ENCODE peak calls at places on chromosomes 3 and 15, in seven cellular contexts. P, Z, A, R, U, G and H are unnamed samples.

GRCh38 chr15:27358751-27359434 is 387.9 kb downstream of the GABRG3 start:
- DNase-seq in A (peak), U (peak), G (no peak), P (peak), Z (no peak), R (no peak), H (peak)

GRCh38 chr3:44117239-44117638 is 124.4 kb upstream of the TOPAZ1 start:
- DNase-seq in Z (no peak), A (no peak), P (peak), G (no peak), U (no peak), R (no peak), H (peak)

GRCh38 chr3:142152349-142152748 is 3.0 kb upstream of the TFDP2 start:
- DNase-seq in U (no peak), A (no peak), R (no peak), G (no peak), P (peak), Z (no peak), H (peak)

GRCh38 chr3:186083746-186084145 is 25.1 kb downstream of the ETV5 start:
- DNase-seq in G (no peak), R (no peak), P (no peak), A (no peak), Z (peak), U (no peak), H (peak)

GRCh38 chr15:57458255-57458850 is 82.0 kb downstream of the CGNL1 start:
- DNase-seq in U (no peak), Z (no peak), A (no peak), R (peak), P (no peak), G (peak), H (no peak)

GRCh38 chr15:68792901-68793766 is 27.6 kb downstream of the ANP32A start:
- DNase-seq in Z (no peak), A (no peak), G (no peak), P (no peak), U (no peak), R (no peak), H (peak)

GRCh38 chr3:38829404-38829803 is 13.4 kb upstream of the SCN10A start:
- DNase-seq in R (peak), Z (peak), A (no peak), G (no peak), P (no peak), U (no peak), H (no peak)

GRCh38 chr15:77836116-77836798 is 203.5 kb upstream of the LINGO1 start:
- DNase-seq in Z (peak), A (no peak), R (peak), G (no peak), U (no peak), P (peak), H (peak)

GRCh38 chr3:176906046-176906905 is 291.0 kb downstream of the TBL1XR1 start:
- DNase-seq in A (no peak), U (no peak), P (no peak), G (peak), R (peak), Z (peak), H (no peak)

GRCh38 chr15:70215951-70216350 is 118.2 kb upstream of the TLE3 start:
- DNase-seq in A (no peak), R (no peak), Z (no peak), G (no peak), U (no peak), P (no peak), H (no peak)

GRCh38 chr15:81091889-81092558 is 42.0 kb upstream of the CFAP161 start:
- DNase-seq in U (no peak), R (peak), G (no peak), P (no peak), A (no peak), Z (peak), H (no peak)

GRCh38 chr3:106466881-106467280 is 598.1 kb upstream of the CBLB start:
- DNase-seq in R (no peak), P (no peak), A (no peak), U (no peak), Z (no peak), G (no peak), H (no peak)

GRCh38 chr3:31176045-31176444 is 281.6 kb upstream of the GADL1 start:
- DNase-seq in U (no peak), A (no peak), P (no peak), Z (no peak), G (no peak), R (no peak), H (no peak)

GRCh38 chr3:9111349-9112265 is 137.8 kb downstream of the SRGAP3 start:
- DNase-seq in G (no peak), U (no peak), P (peak), R (no peak), Z (peak), A (no peak), H (peak)

GRCh38 chr3:129558772-129559564 is 16.0 kb downstream of the H1-8 start:
- DNase-seq in P (no peak), A (no peak), U (peak), G (no peak), R (peak), Z (peak), H (peak)

GRCh38 chr3:54969652-54970051 is 41.8 kb upstream of the LRTM1 start:
- DNase-seq in P (no peak), Z (no peak), A (no peak), G (no peak), U (no peak), R (no peak), H (no peak)

GRCh38 chr3:13119471-13120220 is 46.4 kb upstream of the IQSEC1 start:
- DNase-seq in R (no peak), Z (no peak), A (no peak), G (no peak), U (no peak), P (no peak), H (no peak)

GRCh38 chr3:102156426-102156825 is 278.4 kb upstream of the ZPLD1 start:
- DNase-seq in Z (peak), A (no peak), R (peak), G (peak), U (no peak), P (no peak), H (no peak)

GRCh38 chr3:129705274-129705673 is 98.8 kb upstream of the PLXND1 start:
- DNase-seq in G (no peak), Z (no peak), P (no peak), A (no peak), R (no peak), U (no peak), H (no peak)

GRCh38 chr15:63915888-63916731 is 82.4 kb upstream of the HERC1 start:
- DNase-seq in P (peak), G (no peak), A (no peak), Z (peak), U (no peak), R (no peak), H (peak)

GRCh38 chr15:85642693-85643058 is 152.0 kb downstream of the KLHL25 start:
- DNase-seq in R (peak), P (no peak), A (no peak), U (no peak), G (no peak), Z (peak), H (no peak)

GRCh38 chr3:63975705-63976104 is 47.6 kb downstream of the PSMD6 start:
- DNase-seq in U (no peak), Z (no peak), A (no peak), P (no peak), G (no peak), R (peak), H (no peak)

GRCh38 chr3:106309274-106309673 is 440.5 kb upstream of the CBLB start:
- DNase-seq in R (no peak), G (no peak), U (no peak), P (no peak), Z (no peak), A (no peak), H (no peak)

DNA sequence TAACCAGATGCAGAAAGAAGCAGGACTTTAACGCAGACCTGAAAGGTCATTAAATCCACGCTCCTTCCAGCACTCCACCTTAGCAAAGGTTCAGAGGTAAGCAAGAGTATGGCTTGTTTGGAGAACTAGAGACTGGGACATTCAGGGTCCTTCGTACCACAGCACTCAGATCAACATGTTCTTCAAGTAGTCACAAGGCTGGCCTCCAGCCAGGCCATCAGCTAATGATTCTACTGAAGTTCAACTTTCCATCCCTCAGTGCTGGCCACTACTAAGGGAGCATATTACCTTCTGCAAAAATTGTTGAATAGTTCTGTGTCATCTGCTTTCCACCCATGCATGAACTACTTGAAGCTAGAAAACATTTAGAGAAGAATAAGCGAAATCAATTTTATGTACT is 17.6 kb downstream of the CD200R1L start:
- DNase-seq in R (no peak), G (no peak), A (no peak), Z (no peak), P (no peak), U (no peak), H (no peak)
- H2BK5ac ChIP-seq in R (no peak), G (no peak), A (no peak), Z (no peak), P (no peak), U (no peak), H (no peak)

GRCh38 chr15:50107157-50107556 is 11.9 kb downstream of the ATP8B4 start:
- DNase-seq in R (no peak), Z (no peak), P (no peak), A (no peak), G (no peak), U (no peak), H (no peak)
- H2BK5ac ChIP-seq in R (no peak), Z (no peak), P (no peak), A (no peak), G (no peak), U (no peak), H (no peak)

GRCh38 chr3:122443090-122443489 is 27.2 kb upstream of the WDR5B start:
- DNase-seq in P (peak), A (no peak), U (peak), G (no peak), Z (no peak), R (no peak), H (peak)
- H2BK5ac ChIP-seq in P (no peak), A (no peak), U (no peak), G (peak), Z (no peak), R (no peak), H (no peak)

GRCh38 chr3:155673411-155673810 is 71.5 kb downstream of the PLCH1 start:
- DNase-seq in R (no peak), G (no peak), U (no peak), A (no peak), Z (no peak), P (no peak), H (no peak)
- H2BK5ac ChIP-seq in R (no peak), G (no peak), U (no peak), A (no peak), Z (no peak), P (no peak), H (no peak)

DNA sequence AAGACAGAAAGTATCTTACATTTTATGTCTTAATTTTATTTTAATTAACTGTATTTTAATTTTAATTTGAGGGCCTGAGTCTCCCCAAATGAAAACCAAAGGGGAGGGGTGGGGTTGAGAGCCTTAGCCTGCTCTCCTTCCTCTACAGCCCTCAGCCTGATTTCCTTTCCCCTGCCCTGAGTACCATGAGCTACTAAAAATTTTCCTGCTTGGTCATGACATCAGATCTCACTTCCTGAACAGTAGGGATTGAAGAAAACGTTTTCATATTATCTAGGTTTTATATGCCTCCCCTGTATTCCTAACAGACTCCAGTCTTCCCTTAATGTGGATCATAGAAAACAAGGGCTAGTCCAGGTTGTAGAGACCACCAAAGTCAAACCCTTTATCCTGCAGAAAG is 133.9 kb downstream of the MYLK start:
- DNase-seq in R (no peak), A (no peak), Z (no peak), U (no peak), P (no peak), G (no peak), H (no peak)
- H2BK5ac ChIP-seq in R (peak), A (no peak), Z (peak), U (no peak), P (no peak), G (peak), H (no peak)

GRCh38 chr15:66900586-66901310 is 164.7 kb upstream of the SMAD3 start:
- DNase-seq in G (no peak), U (no peak), P (no peak), Z (no peak), A (no peak), R (no peak), H (no peak)
- H2BK5ac ChIP-seq in G (no peak), U (no peak), P (no peak), Z (peak), A (peak), R (no peak), H (no peak)

GRCh38 chr3:76842232-76842631 is 197.7 kb upstream of the ROBO2 start:
- DNase-seq in U (no peak), R (peak), Z (no peak), A (no peak), P (no peak), G (no peak), H (no peak)

GRCh38 chr3:76841750-76842149 is 198.1 kb upstream of the ROBO2 start:
- DNase-seq in A (no peak), Z (peak), U (no peak), G (no peak), R (peak), P (no peak), H (no peak)
- H2BK5ac ChIP-seq in A (no peak), Z (no peak), U (no peak), G (no peak), R (no peak), P (no peak), H (no peak)